ENCODE peak calls at places on chromosomes 11 and 22, in eight cellular contexts. K, I, F, P, O, D, G and Q are unnamed samples.

GRCh38 chr11:76229690-76230240 is 23.5 kb upstream of the WNT11 start:
- DNase-seq in K (no peak), I (no peak), F (no peak), P (no peak), O (no peak), D (no peak), G (no peak), Q (no peak)

GRCh38 chr11:102427068-102427467 is 25.5 kb downstream of the TMEM123 start:
- DNase-seq in K (no peak), I (no peak), F (no peak), P (no peak), O (no peak), D (no peak), G (no peak), Q (no peak)

GRCh38 chr11:39192671-39193070 is 2266.8 kb downstream of the LRRC4C start:
- DNase-seq in K (no peak), I (no peak), F (no peak), P (no peak), O (no peak), D (no peak), G (no peak), Q (no peak)

GRCh38 chr11:10352911-10353550 is 48.2 kb downstream of the ADM start:
- DNase-seq in K (no peak), I (no peak), F (no peak), P (no peak), O (no peak), D (no peak), G (no peak), Q (no peak)

GRCh38 chr11:98835336-98835735 is 185.4 kb upstream of the CNTN5 start:
- DNase-seq in K (no peak), I (no peak), F (peak), P (no peak), O (no peak), D (no peak), G (no peak), Q (no peak)

GRCh38 chr11:80255021-80255420 is 814.2 kb upstream of the TENM4 start:
- DNase-seq in K (no peak), I (no peak), F (no peak), P (no peak), O (no peak), D (no peak), G (no peak), Q (no peak)

GRCh38 chr11:503179-503981 is 3.7 kb downstream of the RNH1 start:
- DNase-seq in K (no peak), I (peak), F (no peak), P (no peak), O (peak), D (no peak), G (no peak), Q (peak)

GRCh38 chr11:64990222-64990918 is 6.4 kb downstream of the BATF2 start:
- DNase-seq in K (no peak), I (peak), F (peak), P (no peak), O (no peak), D (peak), G (no peak), Q (no peak)

GRCh38 chr22:41512421-41513194 is 31.7 kb downstream of the POLR3H start:
- DNase-seq in K (no peak), I (peak), F (peak), P (no peak), O (peak), D (no peak), G (no peak), Q (peak)

GRCh38 chr22:41603873-41604332 is 14.3 kb upstream of the PMM1 start:
- DNase-seq in K (peak), I (peak), F (no peak), P (peak), O (peak), D (no peak), G (peak), Q (no peak)

GRCh38 chr11:32434387-32435151 is 770 bp downstream of the WT1 start:
- DNase-seq in K (no peak), I (no peak), F (no peak), P (no peak), O (no peak), D (peak), G (no peak), Q (no peak)

GRCh38 chr11:123363556-123363955 is 66.5 kb upstream of the GRAMD1B start:
- DNase-seq in K (no peak), I (no peak), F (no peak), P (no peak), O (no peak), D (no peak), G (no peak), Q (no peak)